ENCODE peak calls at places on chromosome 16, in nine cellular contexts. Y is CD8-positive, alpha-beta memory T cell; T is A549; G is iPS DF 6.9; S is choroid plexus epithelial cell; R is esophagus muscularis mucosa; O is HFF-Myc; C is fibroblast of lung; W is NB4. L is an unnamed sample.
A peak's percentile ranks its signal among the peaks of the same experiment; 100 is the strongest.

GRCh38 chr16:54166342-54166865 is 120.2 kb downstream of the IRX3 start:
- DNase-seq in Y (no peak), T (no peak), G (no peak), S (no peak), R (no peak), O (no peak), C (no peak), W (no peak), L (no peak)

GRCh38 chr16:79409970-79410369 is 190.6 kb downstream of the MAF start:
- DNase-seq in Y (no peak), T (no peak), G (no peak), S (no peak), R (no peak), O (no peak), C (no peak), W (peak; percentile 19), L (no peak)

GRCh38 chr16:69581297-69581696 is 15.5 kb downstream of the NFAT5 start:
- DNase-seq in Y (no peak), T (no peak), G (no peak), S (no peak), R (no peak), O (no peak), C (no peak), W (no peak), L (no peak)

GRCh38 chr16:72664122-72664479 is 383.8 kb downstream of the ZFHX3 start:
- DNase-seq in Y (no peak), T (peak; percentile 5), G (no peak), S (no peak), R (no peak), O (no peak), C (peak; percentile 27), W (no peak), L (no peak)

GRCh38 chr16:71746442-71747046 is 22.0 kb upstream of the PHLPP2 start:
- DNase-seq in Y (no peak), T (peak; percentile 53), G (peak; percentile 13), S (peak; percentile 80), R (no peak), O (no peak), C (peak; percentile 30), W (peak; percentile 61), L (peak; percentile 31)

GRCh38 chr16:56919099-56919800 is 12.7 kb upstream of the HERPUD1 start:
- DNase-seq in Y (no peak), T (no peak), G (no peak), S (no peak), R (no peak), O (no peak), C (no peak), W (no peak), L (no peak)

GRCh38 chr16:19563377-19563776 is 7.9 kb downstream of the VPS35L start:
- DNase-seq in Y (no peak), T (no peak), G (no peak), S (no peak), R (no peak), O (no peak), C (no peak), W (no peak), L (no peak)

GRCh38 chr16:89094252-89094901 is 725 bp downstream of the ACSF3 start:
- DNase-seq in Y (no peak), T (peak; percentile 31), G (no peak), S (peak; percentile 15), R (no peak), O (no peak), C (peak; percentile 27), W (peak; percentile 55), L (no peak)

GRCh38 chr16:67884-68789 is 4.3 kb downstream of the RHBDF1 start:
- DNase-seq in Y (no peak), T (no peak), G (no peak), S (peak; percentile 42), R (no peak), O (no peak), C (no peak), W (no peak), L (no peak)

GRCh38 chr16:27689711-27690110 is 139.8 kb downstream of the KATNIP start:
- DNase-seq in Y (no peak), T (no peak), G (no peak), S (no peak), R (no peak), O (no peak), C (peak; percentile 62), W (no peak), L (no peak)

GRCh38 chr16:138049-138417 is 440 bp downstream of the NPRL3 start:
- DNase-seq in Y (no peak), T (peak; percentile 47), G (no peak), S (peak; percentile 16), R (no peak), O (no peak), C (peak; percentile 6), W (peak; percentile 29), L (no peak)

GRCh38 chr16:411576-412265 is 10.0 kb downstream of the DECR2 start:
- DNase-seq in Y (peak; percentile 44), T (no peak), G (no peak), S (no peak), R (no peak), O (no peak), C (no peak), W (no peak), L (no peak)

GRCh38 chr16:50547340-50547865 is 793 bp upstream of the NKD1 start:
- DNase-seq in Y (peak; percentile 93), T (peak; percentile 68), G (no peak), S (peak; percentile 8), R (no peak), O (no peak), C (peak; percentile 4), W (peak; percentile 65), L (no peak)

GRCh38 chr16:51327001-51327400 is 175.9 kb upstream of the SALL1 start:
- DNase-seq in Y (no peak), T (no peak), G (no peak), S (peak; percentile 58), R (no peak), O (peak; percentile 33), C (peak; percentile 79), W (no peak), L (peak; percentile 19)

GRCh38 chr16:14193316-14193871 is 122.3 kb downstream of the MRTFB start:
- DNase-seq in Y (no peak), T (no peak), G (no peak), S (no peak), R (no peak), O (no peak), C (no peak), W (no peak), L (no peak)

GRCh38 chr16:29825145-29826044 is 5.1 kb downstream of the MVP start:
- DNase-seq in Y (no peak), T (peak; percentile 78), G (no peak), S (peak; percentile 87), R (no peak), O (peak; percentile 70), C (peak; percentile 91), W (no peak), L (peak; percentile 61)

GRCh38 chr16:75591001-75591852 is 25.0 kb downstream of the GABARAPL2 start:
- DNase-seq in Y (no peak), T (no peak), G (no peak), S (peak; percentile 75), R (no peak), O (peak; percentile 24), C (peak; percentile 95), W (no peak), L (peak; percentile 53)

GRCh38 chr16:89291355-89291754 is 73.9 kb downstream of the ZNF778 start:
- DNase-seq in Y (no peak), T (no peak), G (no peak), S (no peak), R (no peak), O (no peak), C (no peak), W (no peak), L (no peak)

GRCh38 chr16:20363191-20363590 is 10.7 kb upstream of the UMOD start:
- DNase-seq in Y (no peak), T (no peak), G (no peak), S (no peak), R (no peak), O (no peak), C (no peak), W (no peak), L (no peak)

GRCh38 chr16:17384473-17384872 is 86.3 kb downstream of the XYLT1 start:
- DNase-seq in Y (no peak), T (no peak), G (no peak), S (no peak), R (no peak), O (no peak), C (no peak), W (no peak), L (no peak)

GRCh38 chr16:68331879-68332410 is 21.1 kb downstream of the PRMT7 start:
- DNase-seq in Y (no peak), T (no peak), G (no peak), S (peak; percentile 74), R (no peak), O (no peak), C (peak; percentile 75), W (no peak), L (peak; percentile 53)

GRCh38 chr16:51163366-51163765 is 12.3 kb upstream of the SALL1 start:
- DNase-seq in Y (no peak), T (no peak), G (no peak), S (no peak), R (no peak), O (no peak), C (peak; percentile 39), W (no peak), L (no peak)

GRCh38 chr16:81818514-81819304 is 39.6 kb downstream of the PLCG2 start:
- DNase-seq in Y (peak; percentile 25), T (no peak), G (no peak), S (no peak), R (no peak), O (no peak), C (no peak), W (peak; percentile 7), L (no peak)
- H3K4me3 ChIP-seq in Y (no peak overlapping the region), T (no peak overlapping the region), G (no peak overlapping the region), S (no peak overlapping the region), R (no peak overlapping the region), O (no peak overlapping the region), C (no peak overlapping the region), W (no peak overlapping the region), L (no peak overlapping the region)

DNA sequence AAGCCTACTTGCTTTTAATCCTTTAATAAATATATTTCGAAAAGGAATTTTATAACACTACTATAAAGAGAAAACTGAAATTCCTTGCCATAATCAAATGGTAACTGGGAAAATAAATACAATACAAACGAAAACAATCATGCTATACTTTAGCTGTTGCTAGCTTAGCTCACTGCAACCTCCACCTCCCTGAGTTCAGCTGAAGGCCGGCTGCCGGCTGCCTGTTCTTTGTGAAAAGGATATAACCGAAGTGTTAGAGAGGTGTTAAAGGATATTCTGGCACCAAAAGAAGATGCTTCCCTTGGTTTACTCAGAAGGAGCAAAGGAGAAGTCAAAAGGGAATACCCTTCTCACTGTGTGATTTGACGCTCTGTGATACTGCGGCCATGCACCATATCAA is 108.5 kb downstream of the CACNG3 start:
- DNase-seq in Y (no peak), T (no peak), G (no peak), S (no peak), R (no peak), O (no peak), C (no peak), W (no peak), L (no peak)
- H3K4me3 ChIP-seq in Y (no peak overlapping the region), T (no peak overlapping the region), G (no peak overlapping the region), S (no peak overlapping the region), R (no peak overlapping the region), O (no peak overlapping the region), C (no peak overlapping the region), W (no peak overlapping the region), L (no peak overlapping the region)

GRCh38 chr16:3690470-3690918 is 26.8 kb downstream of the TRAP1 start:
- DNase-seq in Y (peak; percentile 88), T (peak; percentile 93), G (peak; percentile 50), S (peak; percentile 96), R (peak; percentile 98), O (peak; percentile 91), C (peak; percentile 89), W (peak; percentile 83), L (peak; percentile 80)
- H3K4me3 ChIP-seq in Y (no peak overlapping the region), T (no peak overlapping the region), G (no peak overlapping the region), S (peak overlapping the region; percentile 58), R (peak overlapping the region; percentile 39), O (peak overlapping the region; percentile 1), C (peak overlapping the region; percentile 13), W (no peak overlapping the region), L (no peak overlapping the region)

GRCh38 chr16:1991588-1992474 is 2.1 kb downstream of the SYNGR3 start:
- DNase-seq in Y (peak; percentile 98), T (peak; percentile 73), G (no peak), S (peak; percentile 95), R (peak; percentile 97), O (no peak), C (peak; percentile 81), W (peak; percentile 76), L (peak; percentile 65)
- H3K4me3 ChIP-seq in Y (peak overlapping the region; percentile 64), T (peak overlapping the region; percentile 10), G (peak overlapping the region; percentile 18), S (peak overlapping the region; percentile 40), R (peak overlapping the region; percentile 47), O (no peak overlapping the region), C (peak overlapping the region; percentile 15), W (no peak overlapping the region), L (peak overlapping the region; percentile 20)

L was measured in astrocyte of the cerebellum.